ENCODE peak calls at places on chromosomes 12 and 14, in five cellular contexts. One of them, this sample, is unnamed.

GRCh38 chr12:118061876-118062791 is 1.2 kb upstream of the WSB2 start:
- DNase-seq in epithelial cell of proximal tubule: no peak
- DNase-seq in suprapubic skin: peak
- DNase-seq in psoas muscle: peak
- DNase-seq in GM10248: peak
- DNase-seq in this sample: no peak

GRCh38 chr12:122943196-122943595 is 23.1 kb downstream of the ABCB9 start:
- DNase-seq in GM10248: no peak
- DNase-seq in suprapubic skin: no peak
- DNase-seq in epithelial cell of proximal tubule: no peak
- DNase-seq in psoas muscle: no peak
- DNase-seq in this sample: no peak

GRCh38 chr12:85874064-85874463 is at the start of gene NTS:
- DNase-seq in psoas muscle: no peak
- DNase-seq in epithelial cell of proximal tubule: no peak
- DNase-seq in GM10248: no peak
- DNase-seq in suprapubic skin: no peak
- DNase-seq in this sample: no peak

GRCh38 chr12:118220697-118221096 is 84.8 kb downstream of the PEBP1 start:
- DNase-seq in epithelial cell of proximal tubule: no peak
- DNase-seq in suprapubic skin: no peak
- DNase-seq in GM10248: no peak
- DNase-seq in psoas muscle: no peak
- DNase-seq in this sample: no peak

GRCh38 chr12:51871126-51871525 is 16.8 kb upstream of the ANKRD33 start:
- DNase-seq in GM10248: no peak
- DNase-seq in epithelial cell of proximal tubule: no peak
- DNase-seq in suprapubic skin: peak
- DNase-seq in psoas muscle: peak
- DNase-seq in this sample: no peak

GRCh38 chr12:94769040-94769420 is 118.7 kb upstream of the TMCC3 start:
- DNase-seq in epithelial cell of proximal tubule: no peak
- DNase-seq in psoas muscle: no peak
- DNase-seq in suprapubic skin: no peak
- DNase-seq in GM10248: peak
- DNase-seq in this sample: peak

GRCh38 chr14:55188686-55189295 is 2.6 kb downstream of the DLGAP5 start:
- DNase-seq in GM10248: no peak
- DNase-seq in suprapubic skin: no peak
- DNase-seq in epithelial cell of proximal tubule: no peak
- DNase-seq in psoas muscle: no peak
- DNase-seq in this sample: no peak

GRCh38 chr14:59997496-59997895 is 77.6 kb downstream of the LRRC9 start:
- DNase-seq in GM10248: no peak
- DNase-seq in suprapubic skin: no peak
- DNase-seq in psoas muscle: no peak
- DNase-seq in epithelial cell of proximal tubule: no peak
- DNase-seq in this sample: no peak

GRCh38 chr14:55702501-55702900 is 122.5 kb downstream of the KTN1 start:
- DNase-seq in psoas muscle: no peak
- DNase-seq in epithelial cell of proximal tubule: no peak
- DNase-seq in suprapubic skin: no peak
- DNase-seq in GM10248: no peak
- DNase-seq in this sample: no peak

GRCh38 chr14:70789361-70789760 is 20.0 kb downstream of the MAP3K9 start:
- DNase-seq in epithelial cell of proximal tubule: no peak
- DNase-seq in GM10248: no peak
- DNase-seq in psoas muscle: no peak
- DNase-seq in suprapubic skin: no peak
- DNase-seq in this sample: no peak

GRCh38 chr12:65696227-65696626 is 128.1 kb upstream of the HMGA2 start:
- DNase-seq in epithelial cell of proximal tubule: no peak
- DNase-seq in GM10248: no peak
- DNase-seq in psoas muscle: no peak
- DNase-seq in suprapubic skin: no peak
- DNase-seq in this sample: no peak

GRCh38 chr12:10783252-10783651 is 19.2 kb downstream of the TAS2R7 start:
- DNase-seq in epithelial cell of proximal tubule: no peak
- DNase-seq in GM10248: no peak
- DNase-seq in psoas muscle: no peak
- DNase-seq in suprapubic skin: no peak
- DNase-seq in this sample: no peak

GRCh38 chr14:35366048-35366428 is 38.5 kb downstream of the NFKBIA start:
- DNase-seq in psoas muscle: peak
- DNase-seq in suprapubic skin: peak
- DNase-seq in epithelial cell of proximal tubule: no peak
- DNase-seq in GM10248: no peak
- DNase-seq in this sample: no peak

GRCh38 chr14:76450476-76450875 is 74.5 kb downstream of the ESRRB start:
- DNase-seq in epithelial cell of proximal tubule: no peak
- DNase-seq in psoas muscle: no peak
- DNase-seq in suprapubic skin: no peak
- DNase-seq in GM10248: no peak
- DNase-seq in this sample: no peak

GRCh38 chr14:39025810-39026627 is 77.0 kb downstream of the SEC23A start:
- DNase-seq in GM10248: no peak
- DNase-seq in suprapubic skin: no peak
- DNase-seq in epithelial cell of proximal tubule: no peak
- DNase-seq in psoas muscle: no peak
- DNase-seq in this sample: no peak

GRCh38 chr12:75977952-75978671 is 53.5 kb downstream of the PHLDA1 start:
- DNase-seq in psoas muscle: no peak
- DNase-seq in epithelial cell of proximal tubule: peak
- DNase-seq in GM10248: peak
- DNase-seq in suprapubic skin: peak
- DNase-seq in this sample: peak

GRCh38 chr14:64685364-64686130 is 18.7 kb upstream of the PLEKHG3 start:
- DNase-seq in epithelial cell of proximal tubule: no peak
- DNase-seq in suprapubic skin: no peak
- DNase-seq in GM10248: no peak
- DNase-seq in psoas muscle: no peak
- DNase-seq in this sample: no peak

GRCh38 chr14:76716285-76716684 is 45.0 kb upstream of the VASH1 start:
- DNase-seq in GM10248: no peak
- DNase-seq in suprapubic skin: no peak
- DNase-seq in epithelial cell of proximal tubule: no peak
- DNase-seq in psoas muscle: no peak
- DNase-seq in this sample: no peak

GRCh38 chr12:111274820-111275219 is 94.1 kb downstream of the PHETA1 start:
- DNase-seq in psoas muscle: no peak
- DNase-seq in GM10248: no peak
- DNase-seq in epithelial cell of proximal tubule: no peak
- DNase-seq in suprapubic skin: no peak
- DNase-seq in this sample: no peak

GRCh38 chr14:61191751-61192150 is 89.4 kb downstream of the TMEM30B start:
- DNase-seq in GM10248: no peak
- DNase-seq in suprapubic skin: no peak
- DNase-seq in epithelial cell of proximal tubule: no peak
- DNase-seq in psoas muscle: no peak
- DNase-seq in this sample: no peak

GRCh38 chr12:24360057-24360456 is 410.6 kb upstream of the SOX5 start:
- DNase-seq in GM10248: no peak
- DNase-seq in psoas muscle: no peak
- DNase-seq in epithelial cell of proximal tubule: no peak
- DNase-seq in suprapubic skin: no peak
- DNase-seq in this sample: no peak
- TF ChIP-seq CTCF in GM10248: no peak
- TF ChIP-seq CTCF in psoas muscle: no peak
- TF ChIP-seq CTCF in epithelial cell of proximal tubule: no peak
- TF ChIP-seq CTCF in suprapubic skin: no peak
- TF ChIP-seq CTCF in this sample: no peak

DNA sequence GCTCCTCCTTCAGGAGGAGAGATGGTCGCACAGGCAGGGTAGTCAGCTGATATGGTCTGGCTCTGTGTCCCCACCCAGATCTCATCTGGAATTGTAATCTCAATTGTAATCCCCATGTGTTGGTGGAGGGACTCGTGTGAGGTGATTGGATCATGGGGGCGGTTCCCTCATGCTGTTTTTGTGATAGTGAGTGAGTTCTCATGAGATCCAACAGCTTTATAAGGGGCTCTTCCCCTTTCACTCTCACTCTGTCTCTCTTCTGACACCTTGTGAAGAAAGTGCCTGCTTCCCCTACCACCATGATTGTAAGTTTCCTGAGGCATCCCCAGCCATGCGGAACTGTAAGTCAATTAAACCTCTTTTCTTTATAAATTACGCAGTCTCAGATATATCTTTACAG is 218.9 kb upstream of the TMTC1 start:
- DNase-seq in suprapubic skin: no peak
- DNase-seq in epithelial cell of proximal tubule: no peak
- DNase-seq in psoas muscle: no peak
- DNase-seq in GM10248: no peak
- DNase-seq in this sample: no peak
- TF ChIP-seq CTCF in suprapubic skin: no peak
- TF ChIP-seq CTCF in epithelial cell of proximal tubule: no peak
- TF ChIP-seq CTCF in psoas muscle: no peak
- TF ChIP-seq CTCF in GM10248: no peak
- TF ChIP-seq CTCF in this sample: no peak

DNA sequence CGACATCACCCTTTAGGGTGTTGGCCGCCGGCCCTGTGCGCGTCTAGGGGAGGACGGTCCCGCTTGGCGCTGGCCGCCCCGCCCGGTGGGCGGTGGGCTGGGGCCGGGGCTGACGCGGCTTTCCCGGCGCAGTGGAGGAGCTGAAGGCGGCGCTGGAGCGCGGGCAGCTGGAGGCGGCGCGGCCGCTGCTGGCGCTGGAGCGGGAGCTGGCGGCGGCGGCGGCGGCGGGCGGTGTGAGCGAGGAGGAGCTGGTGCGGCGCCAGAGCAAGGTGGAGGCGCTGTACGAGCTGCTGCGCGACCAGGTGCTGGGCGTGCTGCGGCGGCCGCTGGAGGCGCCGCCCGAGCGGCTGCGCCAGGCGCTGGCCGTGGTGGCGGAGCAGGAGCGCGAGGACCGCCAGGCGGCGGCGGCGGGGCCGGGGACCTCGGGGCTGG is 3.6 kb downstream of the TNFAIP2 start:
- DNase-seq in epithelial cell of proximal tubule: no peak
- DNase-seq in psoas muscle: peak
- DNase-seq in GM10248: no peak
- DNase-seq in suprapubic skin: no peak
- DNase-seq in this sample: no peak
- TF ChIP-seq CTCF in epithelial cell of proximal tubule: no peak
- TF ChIP-seq CTCF in psoas muscle: peak
- TF ChIP-seq CTCF in GM10248: no peak
- TF ChIP-seq CTCF in suprapubic skin: peak
- TF ChIP-seq CTCF in this sample: no peak

DNA sequence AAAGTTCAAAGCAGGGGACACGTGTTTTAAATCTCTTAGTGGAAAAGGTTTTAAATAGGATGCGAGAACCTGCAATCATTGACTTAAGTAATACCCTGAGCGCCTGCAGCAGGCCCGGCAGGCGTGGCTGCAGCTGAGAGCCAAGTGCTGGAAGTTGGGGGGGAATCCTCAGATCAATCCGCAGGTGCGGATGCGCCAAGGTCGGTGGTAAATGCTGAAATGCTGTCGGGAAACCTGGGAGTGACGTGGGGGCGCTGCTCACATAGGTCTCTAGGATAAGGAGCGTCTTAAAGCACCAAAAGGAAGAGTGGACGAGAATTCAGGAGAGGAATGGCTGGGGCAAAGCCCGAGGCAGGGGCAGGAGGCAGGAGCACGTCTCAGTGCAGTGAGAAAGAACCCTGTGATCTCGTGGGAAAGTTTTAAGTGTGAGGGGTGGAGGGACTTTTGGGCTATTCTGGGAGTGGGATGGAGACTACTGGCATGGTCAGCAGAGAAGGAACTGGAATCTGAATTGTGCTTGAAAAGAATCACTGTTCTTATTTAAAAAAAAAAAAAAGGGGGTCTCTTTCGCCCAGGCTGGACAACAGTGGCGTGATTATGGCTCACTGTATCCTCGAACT is 883 bp upstream of the CDCA4 start:
- DNase-seq in psoas muscle: no peak
- DNase-seq in suprapubic skin: peak
- DNase-seq in epithelial cell of proximal tubule: no peak
- DNase-seq in GM10248: no peak
- DNase-seq in this sample: no peak
- TF ChIP-seq CTCF in psoas muscle: no peak
- TF ChIP-seq CTCF in suprapubic skin: no peak
- TF ChIP-seq CTCF in epithelial cell of proximal tubule: peak
- TF ChIP-seq CTCF in GM10248: peak
- TF ChIP-seq CTCF in this sample: peak

GRCh38 chr12:132456944-132457495 is 32.9 kb upstream of the FBRSL1 start:
- DNase-seq in GM10248: no peak
- DNase-seq in psoas muscle: no peak
- DNase-seq in suprapubic skin: no peak
- DNase-seq in epithelial cell of proximal tubule: no peak
- DNase-seq in this sample: no peak
- TF ChIP-seq CTCF in GM10248: no peak
- TF ChIP-seq CTCF in psoas muscle: no peak
- TF ChIP-seq CTCF in suprapubic skin: no peak
- TF ChIP-seq CTCF in epithelial cell of proximal tubule: no peak
- TF ChIP-seq CTCF in this sample: no peak

DNA sequence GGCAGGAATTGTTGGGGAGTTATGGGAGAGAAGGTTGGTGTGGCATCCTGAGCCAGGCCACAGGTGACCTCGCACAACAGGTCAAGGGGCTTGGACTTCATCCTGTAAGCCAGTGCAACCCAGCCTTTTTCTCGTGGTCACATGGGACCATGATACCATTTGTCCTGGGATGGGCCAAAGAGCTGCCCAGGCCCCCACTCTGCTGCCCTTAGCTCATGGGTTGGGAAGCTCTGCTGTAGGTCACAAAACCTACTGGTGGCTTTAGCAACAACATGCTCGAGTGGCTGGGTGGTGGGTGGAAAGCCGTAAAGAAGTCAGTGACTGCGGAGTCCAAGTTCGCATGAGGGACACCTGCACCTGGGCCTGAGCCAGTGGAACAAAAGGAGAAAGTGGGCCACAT is 4.6 kb downstream of the CLMN start:
- DNase-seq in suprapubic skin: no peak
- DNase-seq in epithelial cell of proximal tubule: no peak
- DNase-seq in GM10248: no peak
- DNase-seq in psoas muscle: no peak
- DNase-seq in this sample: no peak
- TF ChIP-seq CTCF in suprapubic skin: no peak
- TF ChIP-seq CTCF in epithelial cell of proximal tubule: no peak
- TF ChIP-seq CTCF in GM10248: no peak
- TF ChIP-seq CTCF in psoas muscle: no peak
- TF ChIP-seq CTCF in this sample: no peak

This sample was measured in GM12864.